ENCODE peak calls at places on chromosomes 13 and 19, in ten cellular contexts. P is endothelial cell; O is fibroblast of lung; J is Peyer's patch; C is right atrium auricular region; H is astrocyte of the cerebellum; B is stimulated activated CD4-positive, alpha-beta T cell treated with anti-CD3 and anti-CD28 coated beads, Interleukin-1b, Interleukin-23, amount 100 ng/mL, for 24 hours; Z is GM12865; K is choroid plexus epithelial cell; M is NCI-H748 treated with DMSO at 0.1 percent for 48 hours. I is an unnamed sample.

GRCh38 chr13:100434010-100434763 is 154.4 kb downstream of the GGACT start:
- DNase-seq in P (no peak), O (peak), J (no peak), C (no peak), H (peak), B (no peak), Z (peak), K (peak), M (no peak), I (no peak)

GRCh38 chr13:41864658-41865057 is 96.3 kb downstream of the VWA8 start:
- DNase-seq in P (no peak), O (no peak), J (no peak), C (no peak), H (no peak), B (no peak), Z (no peak), K (peak), M (no peak), I (no peak)

GRCh38 chr13:70995338-70995737 is 871.7 kb downstream of the DACH1 start:
- DNase-seq in P (no peak), O (no peak), J (no peak), C (no peak), H (no peak), B (no peak), Z (no peak), K (no peak), M (no peak), I (no peak)

GRCh38 chr19:15669440-15669839 is 3.4 kb upstream of the CYP4F12 start:
- DNase-seq in P (no peak), O (no peak), J (no peak), C (no peak), H (no peak), B (no peak), Z (no peak), K (no peak), M (no peak), I (no peak)

GRCh38 chr19:6761053-6761676 is 6.1 kb downstream of the SH2D3A start:
- DNase-seq in P (no peak), O (no peak), J (no peak), C (no peak), H (no peak), B (no peak), Z (peak), K (no peak), M (no peak), I (peak)

GRCh38 chr13:97367427-97367826 is 66.5 kb upstream of the RAP2A start:
- DNase-seq in P (no peak), O (peak), J (no peak), C (no peak), H (peak), B (no peak), Z (peak), K (peak), M (no peak), I (no peak)

GRCh38 chr13:44237276-44237767 is 136.3 kb upstream of the SERP2 start:
- DNase-seq in P (peak), O (peak), J (peak), C (peak), H (peak), B (no peak), Z (peak), K (peak), M (no peak), I (no peak)

GRCh38 chr13:99617474-99618255 is 116.4 kb downstream of the TM9SF2 start:
- DNase-seq in P (peak), O (peak), J (no peak), C (no peak), H (peak), B (peak), Z (peak), K (peak), M (peak), I (no peak)

GRCh38 chr19:9877775-9878510 is 42.8 kb downstream of the PIN1 start:
- DNase-seq in P (no peak), O (peak), J (no peak), C (no peak), H (no peak), B (no peak), Z (peak), K (peak), M (no peak), I (peak)

GRCh38 chr19:43501661-43502418 is 2.7 kb downstream of the PHLDB3 start:
- DNase-seq in P (peak), O (no peak), J (no peak), C (no peak), H (no peak), B (no peak), Z (no peak), K (no peak), M (no peak), I (no peak)

GRCh38 chr13:59771272-59771671 is 392.5 kb downstream of the DIAPH3 start:
- DNase-seq in P (no peak), O (no peak), J (no peak), C (no peak), H (no peak), B (no peak), Z (peak), K (peak), M (no peak), I (no peak)

GRCh38 chr19:48461982-48462655 is 6.7 kb downstream of the KCNJ14 start:
- DNase-seq in P (no peak), O (no peak), J (no peak), C (no peak), H (no peak), B (no peak), Z (no peak), K (no peak), M (no peak), I (no peak)

GRCh38 chr19:28948531-28948930 is 264.4 kb downstream of the UQCRFS1 start:
- DNase-seq in P (no peak), O (no peak), J (no peak), C (no peak), H (no peak), B (no peak), Z (no peak), K (no peak), M (no peak), I (no peak)

GRCh38 chr13:93224545-93224944 is 2.1 kb upstream of the GPC6 start:
- DNase-seq in P (no peak), O (peak), J (no peak), C (no peak), H (no peak), B (no peak), Z (no peak), K (peak), M (no peak), I (no peak)

GRCh38 chr19:44644391-44645016 is 794 bp downstream of the PVR start:
- DNase-seq in P (peak), O (peak), J (no peak), C (no peak), H (no peak), B (no peak), Z (no peak), K (peak), M (peak), I (no peak)

GRCh38 chr13:104869501-104869900 is 1666.0 kb downstream of the EFNB2 start:
- DNase-seq in P (no peak), O (peak), J (no peak), C (no peak), H (peak), B (no peak), Z (peak), K (peak), M (no peak), I (no peak)

GRCh38 chr19:35753634-35754364 is 3.0 kb downstream of the HSPB6 start:
- DNase-seq in P (no peak), O (no peak), J (no peak), C (no peak), H (no peak), B (no peak), Z (no peak), K (no peak), M (no peak), I (no peak)

GRCh38 chr13:76884571-76885202 is 1.5 kb downstream of the KCTD12 start:
- DNase-seq in P (no peak), O (peak), J (no peak), C (no peak), H (no peak), B (no peak), Z (peak), K (peak), M (no peak), I (no peak)

GRCh38 chr13:25966086-25966485 is 85.7 kb downstream of the SHISA2 start:
- DNase-seq in P (no peak), O (peak), J (no peak), C (no peak), H (no peak), B (no peak), Z (no peak), K (peak), M (no peak), I (no peak)

GRCh38 chr13:26508885-26509284 is 48.6 kb upstream of the WASF3 start:
- DNase-seq in P (no peak), O (peak), J (peak), C (peak), H (no peak), B (no peak), Z (no peak), K (peak), M (no peak), I (no peak)

GRCh38 chr13:44052843-44053607 is 173.3 kb downstream of the LACC1 start:
- DNase-seq in P (peak), O (peak), J (no peak), C (no peak), H (no peak), B (no peak), Z (no peak), K (peak), M (no peak), I (no peak)

GRCh38 chr13:110126391-110126961 is 180.5 kb downstream of the COL4A1 start:
- DNase-seq in P (peak), O (peak), J (no peak), C (peak), H (peak), B (no peak), Z (no peak), K (peak), M (no peak), I (no peak)

GRCh38 chr19:15684828-15685227 is 11.9 kb downstream of the CYP4F12 start:
- DNase-seq in P (no peak), O (no peak), J (no peak), C (no peak), H (no peak), B (no peak), Z (no peak), K (no peak), M (no peak), I (no peak)

GRCh38 chr13:30373727-30374126 is 48.6 kb upstream of the UBE2L5 start:
- DNase-seq in P (no peak), O (no peak), J (peak), C (no peak), H (no peak), B (peak), Z (peak), K (no peak), M (no peak), I (peak)

GRCh38 chr19:57978586-57979289 is 4.4 kb upstream of the C19orf18 start:
- DNase-seq in P (no peak), O (peak), J (no peak), C (no peak), H (no peak), B (no peak), Z (no peak), K (peak), M (no peak), I (no peak)

GRCh38 chr13:91174886-91175501 is 172.5 kb upstream of the MIR17HG start:
- DNase-seq in P (peak), O (peak), J (no peak), C (no peak), H (no peak), B (no peak), Z (no peak), K (no peak), M (peak), I (no peak)